ENCODE peak calls at places on chromosomes 4 and X, in ten cellular contexts. One of them, this sample, is unnamed.

GRCh38 chr4:34644716-34645115 is 1599.6 kb downstream of the ARAP2 start:
- DNase-seq in uterus: no peak
- DNase-seq in ovary: no peak
- DNase-seq in tibial nerve: no peak
- DNase-seq in sigmoid colon: no peak
- DNase-seq in lower leg skin: no peak
- DNase-seq in HCT116: no peak
- DNase-seq in stomach: no peak
- DNase-seq in right lobe of liver: no peak
- DNase-seq in upper lobe of left lung: no peak
- DNase-seq in this sample: no peak

GRCh38 chr4:8846046-8846720 is 25.5 kb downstream of the HMX1 start:
- DNase-seq in uterus: no peak
- DNase-seq in ovary: no peak
- DNase-seq in tibial nerve: no peak
- DNase-seq in sigmoid colon: peak
- DNase-seq in lower leg skin: peak
- DNase-seq in HCT116: no peak
- DNase-seq in stomach: no peak
- DNase-seq in right lobe of liver: peak
- DNase-seq in upper lobe of left lung: no peak
- DNase-seq in this sample: peak

GRCh38 chr4:23889814-23890269 is at the start of gene PPARGC1A:
- DNase-seq in uterus: peak
- DNase-seq in ovary: peak
- DNase-seq in tibial nerve: peak
- DNase-seq in sigmoid colon: peak
- DNase-seq in lower leg skin: peak
- DNase-seq in HCT116: no peak
- DNase-seq in stomach: peak
- DNase-seq in right lobe of liver: peak
- DNase-seq in upper lobe of left lung: peak
- DNase-seq in this sample: peak

GRCh38 chrX:151227637-151228036 is 51.3 kb downstream of the GPR50 start:
- DNase-seq in uterus: no peak
- DNase-seq in ovary: no peak
- DNase-seq in tibial nerve: no peak
- DNase-seq in sigmoid colon: no peak
- DNase-seq in lower leg skin: no peak
- DNase-seq in HCT116: no peak
- DNase-seq in stomach: no peak
- DNase-seq in right lobe of liver: no peak
- DNase-seq in upper lobe of left lung: no peak
- DNase-seq in this sample: no peak

GRCh38 chr4:5191831-5192230 is 140.6 kb downstream of the STK32B start:
- DNase-seq in uterus: no peak
- DNase-seq in ovary: no peak
- DNase-seq in tibial nerve: no peak
- DNase-seq in sigmoid colon: no peak
- DNase-seq in lower leg skin: no peak
- DNase-seq in HCT116: no peak
- DNase-seq in stomach: no peak
- DNase-seq in right lobe of liver: no peak
- DNase-seq in upper lobe of left lung: no peak
- DNase-seq in this sample: no peak

GRCh38 chrX:123348468-123348867 is 164.4 kb downstream of the GRIA3 start:
- DNase-seq in uterus: no peak
- DNase-seq in ovary: no peak
- DNase-seq in tibial nerve: no peak
- DNase-seq in sigmoid colon: no peak
- DNase-seq in lower leg skin: no peak
- DNase-seq in HCT116: no peak
- DNase-seq in stomach: no peak
- DNase-seq in right lobe of liver: no peak
- DNase-seq in upper lobe of left lung: no peak
- DNase-seq in this sample: no peak

GRCh38 chrX:150375243-150375642 is 12.1 kb downstream of the MAMLD1 start:
- DNase-seq in uterus: no peak
- DNase-seq in ovary: no peak
- DNase-seq in tibial nerve: no peak
- DNase-seq in sigmoid colon: no peak
- DNase-seq in lower leg skin: no peak
- DNase-seq in HCT116: no peak
- DNase-seq in stomach: no peak
- DNase-seq in right lobe of liver: peak
- DNase-seq in upper lobe of left lung: no peak
- DNase-seq in this sample: no peak

GRCh38 chrX:439719-440118 is 53.0 kb upstream of the PPP2R3B start:
- DNase-seq in uterus: no peak
- DNase-seq in ovary: no peak
- DNase-seq in tibial nerve: no peak
- DNase-seq in sigmoid colon: no peak
- DNase-seq in lower leg skin: no peak
- DNase-seq in HCT116: no peak
- DNase-seq in stomach: no peak
- DNase-seq in right lobe of liver: no peak
- DNase-seq in upper lobe of left lung: no peak
- DNase-seq in this sample: no peak

GRCh38 chr4:145937990-145938611 is 522 bp downstream of the ZNF827 start:
- DNase-seq in uterus: peak
- DNase-seq in ovary: peak
- DNase-seq in tibial nerve: no peak
- DNase-seq in sigmoid colon: no peak
- DNase-seq in lower leg skin: no peak
- DNase-seq in HCT116: no peak
- DNase-seq in stomach: no peak
- DNase-seq in right lobe of liver: no peak
- DNase-seq in upper lobe of left lung: no peak
- DNase-seq in this sample: peak

GRCh38 chr4:145935253-145936141 is 3.1 kb downstream of the ZNF827 start:
- DNase-seq in uterus: peak
- DNase-seq in ovary: peak
- DNase-seq in tibial nerve: no peak
- DNase-seq in sigmoid colon: no peak
- DNase-seq in lower leg skin: no peak
- DNase-seq in HCT116: no peak
- DNase-seq in stomach: peak
- DNase-seq in right lobe of liver: no peak
- DNase-seq in upper lobe of left lung: peak
- DNase-seq in this sample: peak

GRCh38 chr4:145938618-145939177 is at the start of gene ZNF827:
- DNase-seq in uterus: peak
- DNase-seq in ovary: peak
- DNase-seq in tibial nerve: peak
- DNase-seq in sigmoid colon: peak
- DNase-seq in lower leg skin: peak
- DNase-seq in HCT116: peak
- DNase-seq in stomach: peak
- DNase-seq in right lobe of liver: peak
- DNase-seq in upper lobe of left lung: peak
- DNase-seq in this sample: peak

GRCh38 chr4:145936142-145937020 is 2.2 kb downstream of the ZNF827 start:
- DNase-seq in uterus: peak
- DNase-seq in ovary: peak
- DNase-seq in tibial nerve: peak
- DNase-seq in sigmoid colon: peak
- DNase-seq in lower leg skin: peak
- DNase-seq in HCT116: no peak
- DNase-seq in stomach: peak
- DNase-seq in right lobe of liver: peak
- DNase-seq in upper lobe of left lung: peak
- DNase-seq in this sample: peak

DNA sequence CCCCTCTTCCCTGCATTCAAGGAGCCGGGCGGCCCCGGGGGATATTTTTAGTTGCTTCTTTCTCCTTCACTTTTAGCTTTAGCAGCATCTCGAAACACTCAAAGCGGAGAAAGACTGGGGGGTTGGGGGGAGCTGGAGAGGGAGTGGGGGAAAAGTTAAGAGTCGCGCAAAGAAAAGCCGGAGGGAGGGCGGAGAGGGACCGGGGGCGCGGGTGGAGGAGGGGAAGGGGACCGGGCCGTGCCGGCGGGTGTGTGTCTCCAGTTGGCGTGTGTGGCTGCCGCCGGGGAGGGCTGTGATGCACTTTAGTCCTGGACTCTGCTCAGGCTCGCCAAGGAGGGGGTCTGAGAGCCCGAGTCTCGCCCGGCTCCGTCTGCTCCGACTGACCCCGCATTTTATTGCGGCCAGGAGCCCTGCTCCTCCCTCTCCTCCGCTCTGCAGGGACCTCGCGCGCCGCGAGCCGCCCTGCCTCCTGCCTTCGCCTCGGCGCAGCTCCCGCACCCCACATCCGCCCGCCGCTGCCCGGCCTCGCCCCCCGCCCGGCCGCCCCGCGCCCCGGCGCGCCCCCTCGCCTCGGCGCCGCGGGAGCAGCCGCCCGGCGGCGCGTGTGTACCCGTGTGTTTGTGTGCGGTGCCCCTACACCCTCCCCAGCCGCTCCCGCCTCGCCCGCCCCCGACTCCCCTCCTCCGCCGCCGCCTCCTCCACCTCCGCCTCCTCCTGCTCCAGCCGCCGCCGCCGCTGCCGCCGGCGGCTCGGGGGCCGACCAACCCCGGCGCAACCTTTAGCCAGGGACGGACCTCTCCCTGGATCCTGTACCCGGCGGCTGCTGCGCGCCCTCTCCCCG is 1.4 kb downstream of the ZNF827 start:
- DNase-seq in uterus: peak
- DNase-seq in ovary: peak
- DNase-seq in tibial nerve: peak
- DNase-seq in sigmoid colon: peak
- DNase-seq in lower leg skin: peak
- DNase-seq in HCT116: no peak
- DNase-seq in stomach: peak
- DNase-seq in right lobe of liver: peak
- DNase-seq in upper lobe of left lung: peak
- DNase-seq in this sample: peak
- TF ChIP-seq POLR2A in uterus: no peak
- TF ChIP-seq POLR2A in ovary: no peak
- TF ChIP-seq POLR2A in tibial nerve: no peak
- TF ChIP-seq POLR2A in sigmoid colon: no peak
- TF ChIP-seq POLR2A in lower leg skin: no peak
- TF ChIP-seq POLR2A in HCT116: no peak
- TF ChIP-seq POLR2A in stomach: no peak
- TF ChIP-seq POLR2A in right lobe of liver: no peak
- TF ChIP-seq POLR2A in upper lobe of left lung: no peak
- TF ChIP-seq POLR2A in this sample: peak

GRCh38 chrX:47831788-47832187 is 4.9 kb upstream of the ZNF81 start:
- DNase-seq in uterus: peak
- DNase-seq in ovary: no peak
- DNase-seq in tibial nerve: peak
- DNase-seq in sigmoid colon: no peak
- DNase-seq in lower leg skin: no peak
- DNase-seq in HCT116: peak
- DNase-seq in stomach: peak
- DNase-seq in right lobe of liver: peak
- DNase-seq in upper lobe of left lung: peak
- DNase-seq in this sample: peak

GRCh38 chrX:47840106-47840505 is 3.4 kb downstream of the ZNF81 start:
- DNase-seq in uterus: no peak
- DNase-seq in ovary: no peak
- DNase-seq in tibial nerve: no peak
- DNase-seq in sigmoid colon: no peak
- DNase-seq in lower leg skin: no peak
- DNase-seq in HCT116: no peak
- DNase-seq in stomach: no peak
- DNase-seq in right lobe of liver: no peak
- DNase-seq in upper lobe of left lung: no peak
- DNase-seq in this sample: no peak

GRCh38 chrX:47838361-47838760 is 1.7 kb downstream of the ZNF81 start:
- DNase-seq in uterus: no peak
- DNase-seq in ovary: no peak
- DNase-seq in tibial nerve: no peak
- DNase-seq in sigmoid colon: no peak
- DNase-seq in lower leg skin: no peak
- DNase-seq in HCT116: no peak
- DNase-seq in stomach: no peak
- DNase-seq in right lobe of liver: no peak
- DNase-seq in upper lobe of left lung: no peak
- DNase-seq in this sample: no peak

GRCh38 chrX:47836164-47837072 is at the start of gene ZNF81:
- DNase-seq in uterus: peak
- DNase-seq in ovary: peak
- DNase-seq in tibial nerve: peak
- DNase-seq in sigmoid colon: peak
- DNase-seq in lower leg skin: peak
- DNase-seq in HCT116: peak
- DNase-seq in stomach: peak
- DNase-seq in right lobe of liver: peak
- DNase-seq in upper lobe of left lung: peak
- DNase-seq in this sample: peak
- TF ChIP-seq POLR2A in uterus: no peak
- TF ChIP-seq POLR2A in ovary: no peak
- TF ChIP-seq POLR2A in tibial nerve: peak
- TF ChIP-seq POLR2A in sigmoid colon: no peak
- TF ChIP-seq POLR2A in lower leg skin: no peak
- TF ChIP-seq POLR2A in HCT116: no peak
- TF ChIP-seq POLR2A in stomach: no peak
- TF ChIP-seq POLR2A in right lobe of liver: peak
- TF ChIP-seq POLR2A in upper lobe of left lung: no peak
- TF ChIP-seq POLR2A in this sample: peak

DNA sequence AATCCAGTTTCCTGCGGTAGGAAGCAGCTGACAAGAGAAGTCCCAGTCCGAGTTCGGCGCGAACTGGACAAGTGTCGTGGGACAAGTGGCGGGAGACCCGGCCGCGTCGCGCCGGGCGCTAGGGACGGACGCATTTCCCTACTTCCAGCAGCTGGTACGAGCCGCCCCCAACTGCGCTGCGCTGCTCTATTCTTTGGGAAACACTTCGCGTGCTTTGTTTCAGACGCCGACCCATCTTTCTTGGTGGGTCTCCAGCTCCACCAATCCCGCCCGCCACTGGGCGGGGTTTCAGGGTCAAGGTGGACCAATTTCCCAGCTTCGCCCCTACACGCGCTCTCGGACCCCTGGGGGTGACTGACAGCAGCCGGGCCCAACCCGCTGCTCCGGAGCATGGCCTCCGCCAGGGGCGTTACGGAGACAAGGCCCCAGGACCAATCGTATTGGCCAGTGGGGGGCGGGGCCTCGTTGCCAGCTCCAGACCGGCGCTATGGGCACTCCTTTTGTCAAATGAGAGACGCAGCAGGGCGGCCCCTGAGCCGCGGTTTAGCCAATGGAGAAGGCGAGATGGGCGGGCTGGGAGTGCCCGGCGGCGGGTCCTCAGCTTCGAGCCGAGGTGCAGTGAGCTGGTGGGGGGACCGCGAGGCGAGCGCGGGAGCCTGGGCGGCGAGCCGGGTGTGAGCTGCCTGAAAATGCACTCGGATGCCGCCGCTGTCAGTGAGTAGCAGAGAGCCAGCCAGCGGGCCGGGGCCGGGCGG is at the start of gene DCUN1D4:
- DNase-seq in uterus: peak
- DNase-seq in ovary: peak
- DNase-seq in tibial nerve: peak
- DNase-seq in sigmoid colon: peak
- DNase-seq in lower leg skin: peak
- DNase-seq in HCT116: peak
- DNase-seq in stomach: peak
- DNase-seq in right lobe of liver: peak
- DNase-seq in upper lobe of left lung: peak
- DNase-seq in this sample: peak
- TF ChIP-seq POLR2A in uterus: peak
- TF ChIP-seq POLR2A in ovary: peak
- TF ChIP-seq POLR2A in tibial nerve: peak
- TF ChIP-seq POLR2A in sigmoid colon: peak
- TF ChIP-seq POLR2A in lower leg skin: no peak
- TF ChIP-seq POLR2A in HCT116: no peak
- TF ChIP-seq POLR2A in stomach: no peak
- TF ChIP-seq POLR2A in right lobe of liver: peak
- TF ChIP-seq POLR2A in upper lobe of left lung: no peak
- TF ChIP-seq POLR2A in this sample: peak

GRCh38 chr4:139782926-139783542 is 117.4 kb downstream of the MGST2 start:
- DNase-seq in uterus: no peak
- DNase-seq in ovary: no peak
- DNase-seq in tibial nerve: no peak
- DNase-seq in sigmoid colon: no peak
- DNase-seq in lower leg skin: no peak
- DNase-seq in HCT116: no peak
- DNase-seq in stomach: no peak
- DNase-seq in right lobe of liver: no peak
- DNase-seq in upper lobe of left lung: no peak
- DNase-seq in this sample: no peak

GRCh38 chr4:139786494-139787354 is 121.1 kb downstream of the MGST2 start:
- DNase-seq in uterus: no peak
- DNase-seq in ovary: no peak
- DNase-seq in tibial nerve: no peak
- DNase-seq in sigmoid colon: no peak
- DNase-seq in lower leg skin: no peak
- DNase-seq in HCT116: no peak
- DNase-seq in stomach: no peak
- DNase-seq in right lobe of liver: no peak
- DNase-seq in upper lobe of left lung: peak
- DNase-seq in this sample: no peak

GRCh38 chr4:139785356-139785755 is 119.7 kb downstream of the MGST2 start:
- DNase-seq in uterus: no peak
- DNase-seq in ovary: no peak
- DNase-seq in tibial nerve: no peak
- DNase-seq in sigmoid colon: no peak
- DNase-seq in lower leg skin: no peak
- DNase-seq in HCT116: no peak
- DNase-seq in stomach: no peak
- DNase-seq in right lobe of liver: no peak
- DNase-seq in upper lobe of left lung: no peak
- DNase-seq in this sample: no peak

GRCh38 chr4:139779653-139780052 is 114.0 kb downstream of the MGST2 start:
- DNase-seq in uterus: no peak
- DNase-seq in ovary: no peak
- DNase-seq in tibial nerve: no peak
- DNase-seq in sigmoid colon: no peak
- DNase-seq in lower leg skin: no peak
- DNase-seq in HCT116: no peak
- DNase-seq in stomach: no peak
- DNase-seq in right lobe of liver: no peak
- DNase-seq in upper lobe of left lung: no peak
- DNase-seq in this sample: no peak

DNA sequence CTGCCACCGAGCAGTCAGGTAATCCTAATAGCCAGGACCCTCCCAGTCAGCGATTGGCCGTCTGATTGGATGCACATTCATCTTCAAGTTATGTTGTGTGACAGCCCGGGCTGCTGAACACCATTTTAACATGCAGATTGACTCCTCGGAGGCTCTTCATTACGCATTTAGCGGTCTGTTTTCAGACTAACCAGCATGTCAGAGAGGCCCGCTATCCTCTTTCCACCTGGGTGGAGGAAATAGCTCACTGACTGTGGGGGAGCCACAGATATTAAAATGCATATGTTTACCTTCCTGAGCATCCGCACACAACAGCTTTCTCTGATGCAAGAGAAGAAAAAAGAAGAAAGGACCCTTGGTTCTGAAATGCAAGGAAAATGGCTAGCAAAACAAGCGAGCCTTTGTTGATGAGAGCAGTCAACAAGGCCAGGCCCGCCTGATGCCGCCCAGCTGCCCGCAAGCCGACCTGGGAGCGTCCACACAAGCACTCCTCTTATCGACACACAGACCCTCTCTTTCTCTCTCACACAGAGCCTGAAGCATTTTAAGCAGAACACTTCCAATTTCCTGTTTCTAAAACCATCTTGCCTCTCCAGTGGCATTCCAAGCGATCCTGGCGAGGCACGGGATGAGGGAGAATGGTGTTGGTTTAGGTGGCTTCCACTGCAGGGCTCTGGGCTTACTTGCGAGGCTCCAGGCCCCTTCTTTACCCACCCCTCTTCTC is 118.3 kb downstream of the MGST2 start:
- DNase-seq in uterus: no peak
- DNase-seq in ovary: no peak
- DNase-seq in tibial nerve: no peak
- DNase-seq in sigmoid colon: peak
- DNase-seq in lower leg skin: no peak
- DNase-seq in HCT116: no peak
- DNase-seq in stomach: no peak
- DNase-seq in right lobe of liver: no peak
- DNase-seq in upper lobe of left lung: no peak
- DNase-seq in this sample: no peak
- TF ChIP-seq POLR2A in uterus: no peak
- TF ChIP-seq POLR2A in ovary: no peak
- TF ChIP-seq POLR2A in tibial nerve: no peak
- TF ChIP-seq POLR2A in sigmoid colon: no peak
- TF ChIP-seq POLR2A in lower leg skin: no peak
- TF ChIP-seq POLR2A in HCT116: no peak
- TF ChIP-seq POLR2A in stomach: no peak
- TF ChIP-seq POLR2A in right lobe of liver: no peak
- TF ChIP-seq POLR2A in upper lobe of left lung: no peak
- TF ChIP-seq POLR2A in this sample: no peak